ENCODE peak calls at places on chromosomes 13 and 19, in ten cellular contexts. One of them, this sample, is unnamed.

GRCh38 chr19:2478756-2479555 is 3.0 kb downstream of the GADD45B start:
- DNase-seq in fibroblast of pulmonary artery: peak
- DNase-seq in upper lobe of left lung: peak
- DNase-seq in PC-9: peak
- DNase-seq in right lobe of liver: peak
- DNase-seq in fibroblast of the aortic adventitia: peak
- DNase-seq in foreskin fibroblast: peak
- DNase-seq in tibial artery: peak
- DNase-seq in astrocyte of the spinal cord: peak
- DNase-seq in cardiac muscle cell: no peak
- DNase-seq in this sample: no peak

GRCh38 chr13:45941261-45941660 is 89.7 kb upstream of the SIAH3 start:
- DNase-seq in tibial artery: no peak
- DNase-seq in cardiac muscle cell: no peak
- DNase-seq in right lobe of liver: no peak
- DNase-seq in PC-9: no peak
- DNase-seq in astrocyte of the spinal cord: no peak
- DNase-seq in upper lobe of left lung: no peak
- DNase-seq in fibroblast of pulmonary artery: no peak
- DNase-seq in foreskin fibroblast: no peak
- DNase-seq in fibroblast of the aortic adventitia: no peak
- DNase-seq in this sample: no peak

GRCh38 chr13:35697281-35697680 is 220.8 kb upstream of the MAB21L1 start:
- DNase-seq in cardiac muscle cell: no peak
- DNase-seq in foreskin fibroblast: no peak
- DNase-seq in fibroblast of the aortic adventitia: no peak
- DNase-seq in fibroblast of pulmonary artery: no peak
- DNase-seq in PC-9: no peak
- DNase-seq in astrocyte of the spinal cord: no peak
- DNase-seq in right lobe of liver: no peak
- DNase-seq in upper lobe of left lung: no peak
- DNase-seq in tibial artery: no peak
- DNase-seq in this sample: no peak

GRCh38 chr13:80337706-80338105 is 3.2 kb downstream of the SPRY2 start:
- DNase-seq in cardiac muscle cell: no peak
- DNase-seq in right lobe of liver: no peak
- DNase-seq in fibroblast of the aortic adventitia: peak
- DNase-seq in PC-9: no peak
- DNase-seq in tibial artery: no peak
- DNase-seq in astrocyte of the spinal cord: peak
- DNase-seq in fibroblast of pulmonary artery: peak
- DNase-seq in foreskin fibroblast: no peak
- DNase-seq in upper lobe of left lung: no peak
- DNase-seq in this sample: no peak

GRCh38 chr19:2320939-2321338 is 7.4 kb downstream of the LSM7 start:
- DNase-seq in right lobe of liver: peak
- DNase-seq in upper lobe of left lung: peak
- DNase-seq in foreskin fibroblast: no peak
- DNase-seq in astrocyte of the spinal cord: no peak
- DNase-seq in PC-9: no peak
- DNase-seq in cardiac muscle cell: no peak
- DNase-seq in tibial artery: no peak
- DNase-seq in fibroblast of pulmonary artery: no peak
- DNase-seq in fibroblast of the aortic adventitia: no peak
- DNase-seq in this sample: no peak

GRCh38 chr13:76014618-76015315 is 378.6 kb downstream of the LMO7 start:
- DNase-seq in right lobe of liver: no peak
- DNase-seq in astrocyte of the spinal cord: peak
- DNase-seq in fibroblast of pulmonary artery: peak
- DNase-seq in upper lobe of left lung: no peak
- DNase-seq in cardiac muscle cell: peak
- DNase-seq in tibial artery: no peak
- DNase-seq in fibroblast of the aortic adventitia: peak
- DNase-seq in PC-9: no peak
- DNase-seq in foreskin fibroblast: peak
- DNase-seq in this sample: no peak

GRCh38 chr13:20566424-20566916 is 487 bp upstream of the IFT88 start:
- DNase-seq in upper lobe of left lung: no peak
- DNase-seq in foreskin fibroblast: peak
- DNase-seq in fibroblast of pulmonary artery: no peak
- DNase-seq in fibroblast of the aortic adventitia: peak
- DNase-seq in cardiac muscle cell: no peak
- DNase-seq in right lobe of liver: no peak
- DNase-seq in tibial artery: no peak
- DNase-seq in PC-9: peak
- DNase-seq in astrocyte of the spinal cord: no peak
- DNase-seq in this sample: peak

GRCh38 chr13:90238433-90238832 is 1109.1 kb upstream of the MIR17HG start:
- DNase-seq in astrocyte of the spinal cord: peak
- DNase-seq in right lobe of liver: no peak
- DNase-seq in PC-9: no peak
- DNase-seq in cardiac muscle cell: no peak
- DNase-seq in fibroblast of the aortic adventitia: peak
- DNase-seq in foreskin fibroblast: no peak
- DNase-seq in fibroblast of pulmonary artery: peak
- DNase-seq in upper lobe of left lung: no peak
- DNase-seq in tibial artery: no peak
- DNase-seq in this sample: no peak

GRCh38 chr13:50691176-50691681 is 152.3 kb downstream of the DLEU7 start:
- DNase-seq in right lobe of liver: no peak
- DNase-seq in PC-9: no peak
- DNase-seq in fibroblast of the aortic adventitia: peak
- DNase-seq in fibroblast of pulmonary artery: no peak
- DNase-seq in foreskin fibroblast: no peak
- DNase-seq in tibial artery: no peak
- DNase-seq in cardiac muscle cell: peak
- DNase-seq in astrocyte of the spinal cord: no peak
- DNase-seq in upper lobe of left lung: no peak
- DNase-seq in this sample: no peak

GRCh38 chr19:30708416-30708815 is 336.2 kb downstream of the ZNF536 start:
- DNase-seq in astrocyte of the spinal cord: no peak
- DNase-seq in right lobe of liver: no peak
- DNase-seq in tibial artery: peak
- DNase-seq in fibroblast of pulmonary artery: no peak
- DNase-seq in fibroblast of the aortic adventitia: no peak
- DNase-seq in upper lobe of left lung: no peak
- DNase-seq in cardiac muscle cell: no peak
- DNase-seq in foreskin fibroblast: no peak
- DNase-seq in PC-9: no peak
- DNase-seq in this sample: no peak

GRCh38 chr19:15430526-15431120 is 11.8 kb upstream of the AKAP8L start:
- DNase-seq in PC-9: no peak
- DNase-seq in upper lobe of left lung: no peak
- DNase-seq in tibial artery: no peak
- DNase-seq in foreskin fibroblast: no peak
- DNase-seq in astrocyte of the spinal cord: no peak
- DNase-seq in fibroblast of pulmonary artery: no peak
- DNase-seq in cardiac muscle cell: no peak
- DNase-seq in right lobe of liver: no peak
- DNase-seq in fibroblast of the aortic adventitia: no peak
- DNase-seq in this sample: no peak

GRCh38 chr19:15431396-15432017 is 12.7 kb upstream of the AKAP8L start:
- DNase-seq in upper lobe of left lung: no peak
- DNase-seq in right lobe of liver: no peak
- DNase-seq in tibial artery: no peak
- DNase-seq in foreskin fibroblast: no peak
- DNase-seq in fibroblast of pulmonary artery: no peak
- DNase-seq in astrocyte of the spinal cord: no peak
- DNase-seq in fibroblast of the aortic adventitia: no peak
- DNase-seq in PC-9: no peak
- DNase-seq in cardiac muscle cell: no peak
- DNase-seq in this sample: no peak

GRCh38 chr19:15427991-15428471 is 9.2 kb upstream of the AKAP8L start:
- DNase-seq in upper lobe of left lung: peak
- DNase-seq in cardiac muscle cell: no peak
- DNase-seq in right lobe of liver: no peak
- DNase-seq in fibroblast of the aortic adventitia: no peak
- DNase-seq in fibroblast of pulmonary artery: no peak
- DNase-seq in PC-9: no peak
- DNase-seq in foreskin fibroblast: no peak
- DNase-seq in tibial artery: no peak
- DNase-seq in astrocyte of the spinal cord: no peak
- DNase-seq in this sample: no peak

GRCh38 chr19:15428956-15429824 is 10.4 kb upstream of the AKAP8L start:
- DNase-seq in cardiac muscle cell: no peak
- DNase-seq in upper lobe of left lung: no peak
- DNase-seq in fibroblast of pulmonary artery: no peak
- DNase-seq in foreskin fibroblast: no peak
- DNase-seq in astrocyte of the spinal cord: no peak
- DNase-seq in PC-9: no peak
- DNase-seq in tibial artery: no peak
- DNase-seq in right lobe of liver: no peak
- DNase-seq in fibroblast of the aortic adventitia: no peak
- DNase-seq in this sample: no peak

DNA sequence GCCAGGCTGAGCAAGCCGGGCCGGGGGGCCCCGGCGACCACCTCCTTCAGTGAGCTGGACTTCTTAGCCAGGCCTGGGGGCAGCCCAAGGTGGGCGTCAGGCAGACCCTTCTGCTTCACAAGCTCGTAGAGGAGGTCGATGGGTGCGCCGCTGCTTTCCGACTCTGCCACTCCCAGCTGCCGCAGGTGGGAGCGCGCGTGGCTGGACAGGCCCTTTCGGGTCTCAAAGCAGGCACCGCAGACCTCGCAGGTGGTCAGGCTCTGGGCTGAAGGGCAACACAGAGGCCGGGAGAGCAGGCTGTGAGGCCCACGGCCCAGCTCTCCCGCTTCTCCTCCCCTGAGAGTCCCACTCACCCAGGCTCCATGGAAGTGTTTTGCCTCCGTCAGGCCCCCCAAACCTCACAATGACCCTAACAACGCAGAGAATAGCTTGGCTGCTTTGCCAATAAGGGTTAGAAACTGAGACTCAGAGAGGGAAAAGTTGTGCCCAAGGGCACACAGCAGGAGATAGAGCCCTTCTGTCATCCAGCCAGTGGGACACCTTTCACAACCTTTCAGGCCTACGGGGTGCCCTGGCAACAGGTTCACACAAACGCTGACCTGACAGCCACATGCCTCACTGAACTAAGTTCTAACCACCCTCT is 11.2 kb upstream of the AKAP8L start:
- DNase-seq in tibial artery: no peak
- DNase-seq in cardiac muscle cell: no peak
- DNase-seq in upper lobe of left lung: no peak
- DNase-seq in astrocyte of the spinal cord: no peak
- DNase-seq in fibroblast of the aortic adventitia: no peak
- DNase-seq in PC-9: no peak
- DNase-seq in right lobe of liver: no peak
- DNase-seq in fibroblast of pulmonary artery: no peak
- DNase-seq in foreskin fibroblast: no peak
- DNase-seq in this sample: no peak
- H3K4me3 ChIP-seq in tibial artery: no peak
- H3K4me3 ChIP-seq in cardiac muscle cell: no peak
- H3K4me3 ChIP-seq in upper lobe of left lung: no peak
- H3K4me3 ChIP-seq in astrocyte of the spinal cord: no peak
- H3K4me3 ChIP-seq in fibroblast of the aortic adventitia: no peak
- H3K4me3 ChIP-seq in PC-9: no peak
- H3K4me3 ChIP-seq in right lobe of liver: no peak
- H3K4me3 ChIP-seq in fibroblast of pulmonary artery: no peak
- H3K4me3 ChIP-seq in foreskin fibroblast: no peak
- H3K4me3 ChIP-seq in this sample: no peak

GRCh38 chr19:29540128-29540527 is 14.3 kb downstream of the VSTM2B start:
- DNase-seq in cardiac muscle cell: no peak
- DNase-seq in astrocyte of the spinal cord: no peak
- DNase-seq in tibial artery: peak
- DNase-seq in PC-9: no peak
- DNase-seq in foreskin fibroblast: no peak
- DNase-seq in right lobe of liver: no peak
- DNase-seq in fibroblast of the aortic adventitia: no peak
- DNase-seq in fibroblast of pulmonary artery: no peak
- DNase-seq in upper lobe of left lung: no peak
- DNase-seq in this sample: no peak
- TF ChIP-seq CTCF in cardiac muscle cell: no peak
- TF ChIP-seq CTCF in astrocyte of the spinal cord: no peak
- TF ChIP-seq CTCF in tibial artery: no peak
- TF ChIP-seq CTCF in PC-9: no peak
- TF ChIP-seq CTCF in foreskin fibroblast: no peak
- TF ChIP-seq CTCF in right lobe of liver: no peak
- TF ChIP-seq CTCF in fibroblast of the aortic adventitia: no peak
- TF ChIP-seq CTCF in fibroblast of pulmonary artery: no peak
- TF ChIP-seq CTCF in upper lobe of left lung: no peak
- TF ChIP-seq CTCF in this sample: no peak

DNA sequence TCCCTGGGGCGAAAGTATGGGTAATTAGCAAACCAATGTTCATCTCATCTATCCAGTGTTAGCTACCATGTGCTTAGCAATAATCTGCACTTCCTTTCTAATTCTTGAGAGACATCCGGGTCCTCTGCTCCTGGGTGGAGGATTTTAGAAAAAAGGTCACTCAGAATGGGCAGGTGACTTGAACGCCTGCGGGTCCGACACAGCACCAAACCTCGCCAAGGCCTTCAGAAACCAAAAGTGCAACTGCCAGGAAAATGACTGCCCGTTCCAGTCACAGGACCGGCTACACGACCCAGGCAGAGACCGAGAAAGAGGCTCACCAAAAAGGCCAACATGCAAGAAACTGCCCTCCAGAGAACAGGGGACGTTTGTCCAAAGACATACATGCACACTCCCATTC is 39.9 kb downstream of the ZNF146 start:
- DNase-seq in fibroblast of pulmonary artery: no peak
- DNase-seq in upper lobe of left lung: no peak
- DNase-seq in cardiac muscle cell: no peak
- DNase-seq in fibroblast of the aortic adventitia: no peak
- DNase-seq in right lobe of liver: no peak
- DNase-seq in astrocyte of the spinal cord: no peak
- DNase-seq in foreskin fibroblast: no peak
- DNase-seq in tibial artery: no peak
- DNase-seq in PC-9: no peak
- DNase-seq in this sample: no peak
- H3K4me3 ChIP-seq in fibroblast of pulmonary artery: no peak
- H3K4me3 ChIP-seq in upper lobe of left lung: no peak
- H3K4me3 ChIP-seq in cardiac muscle cell: no peak
- H3K4me3 ChIP-seq in fibroblast of the aortic adventitia: no peak
- H3K4me3 ChIP-seq in right lobe of liver: no peak
- H3K4me3 ChIP-seq in astrocyte of the spinal cord: no peak
- H3K4me3 ChIP-seq in foreskin fibroblast: no peak
- H3K4me3 ChIP-seq in tibial artery: no peak
- H3K4me3 ChIP-seq in PC-9: no peak
- H3K4me3 ChIP-seq in this sample: no peak

GRCh38 chr13:96391606-96392005 is 301.7 kb downstream of the HS6ST3 start:
- DNase-seq in right lobe of liver: no peak
- DNase-seq in cardiac muscle cell: no peak
- DNase-seq in fibroblast of pulmonary artery: no peak
- DNase-seq in foreskin fibroblast: no peak
- DNase-seq in upper lobe of left lung: no peak
- DNase-seq in tibial artery: no peak
- DNase-seq in astrocyte of the spinal cord: no peak
- DNase-seq in fibroblast of the aortic adventitia: no peak
- DNase-seq in PC-9: no peak
- DNase-seq in this sample: no peak

DNA sequence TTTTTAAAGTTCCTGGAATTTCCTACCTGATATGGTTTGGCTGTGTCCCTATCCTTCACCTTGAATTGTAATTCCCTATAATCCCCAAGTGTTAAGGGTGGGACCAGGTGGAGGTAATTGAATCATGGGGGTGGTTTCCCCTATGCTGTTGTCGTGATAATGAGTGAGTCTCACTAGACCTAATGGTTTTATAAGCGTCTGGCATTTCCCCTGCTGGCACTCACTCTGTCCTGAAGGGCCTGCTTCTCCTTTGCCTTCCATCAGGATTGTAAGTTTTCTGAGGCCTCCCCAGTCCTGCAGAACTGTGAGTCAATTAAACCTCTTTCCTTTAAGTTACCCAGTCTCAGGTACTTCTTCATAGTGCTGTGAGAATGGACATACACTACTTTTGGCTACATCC is 298.7 kb downstream of the HS6ST3 start:
- DNase-seq in fibroblast of the aortic adventitia: no peak
- DNase-seq in tibial artery: no peak
- DNase-seq in foreskin fibroblast: no peak
- DNase-seq in right lobe of liver: no peak
- DNase-seq in cardiac muscle cell: no peak
- DNase-seq in fibroblast of pulmonary artery: no peak
- DNase-seq in PC-9: no peak
- DNase-seq in upper lobe of left lung: no peak
- DNase-seq in astrocyte of the spinal cord: no peak
- DNase-seq in this sample: no peak
- TF ChIP-seq CTCF in fibroblast of the aortic adventitia: no peak
- TF ChIP-seq CTCF in tibial artery: no peak
- TF ChIP-seq CTCF in foreskin fibroblast: no peak
- TF ChIP-seq CTCF in right lobe of liver: no peak
- TF ChIP-seq CTCF in cardiac muscle cell: no peak
- TF ChIP-seq CTCF in fibroblast of pulmonary artery: no peak
- TF ChIP-seq CTCF in PC-9: no peak
- TF ChIP-seq CTCF in upper lobe of left lung: no peak
- TF ChIP-seq CTCF in astrocyte of the spinal cord: no peak
- TF ChIP-seq CTCF in this sample: no peak